ENCODE peak calls at places on chromosome 2, in seven cellular contexts. J is hepatocyte, D is HCT116, U is OCI-LY7, H is GM23338, E is PC-9, L is GM23248. Q is an unnamed sample. For H3K9me2, the result is how much of the 10 kb centered on the place peaks cover.

GRCh38 chr2:134207589-134208209 is 46.2 kb upstream of the MGAT5 start:
- DNase-seq in J (peak), D (peak), U (peak), H (peak), E (peak), L (peak), Q (peak)

GRCh38 chr2:12684471-12684936 is 32.2 kb upstream of the TRIB2 start:
- DNase-seq in J (no peak), D (no peak), U (no peak), H (peak), E (peak), L (peak), Q (no peak)

GRCh38 chr2:235098273-235098672 is 146.5 kb downstream of the SH3BP4 start:
- DNase-seq in J (no peak), D (no peak), U (no peak), H (peak), E (no peak), L (no peak), Q (no peak)

GRCh38 chr2:121804340-121804739 is 48.9 kb downstream of the TSN start:
- DNase-seq in J (no peak), D (no peak), U (peak), H (peak), E (no peak), L (no peak), Q (peak)

GRCh38 chr2:10161961-10162441 is 39.5 kb downstream of the RRM2 start:
- DNase-seq in J (no peak), D (no peak), U (no peak), H (no peak), E (no peak), L (peak), Q (no peak)

GRCh38 chr2:40113997-40114396 is 334.9 kb upstream of the THUMPD2 start:
- DNase-seq in J (no peak), D (no peak), U (no peak), H (no peak), E (no peak), L (no peak), Q (no peak)

GRCh38 chr2:234949762-234950434 is 1.9 kb upstream of the SH3BP4 start:
- DNase-seq in J (peak), D (no peak), U (no peak), H (no peak), E (no peak), L (peak), Q (no peak)

GRCh38 chr2:231483398-231484329 is 19.4 kb upstream of the NCL start:
- DNase-seq in J (no peak), D (no peak), U (no peak), H (peak), E (no peak), L (peak), Q (no peak)

GRCh38 chr2:225282858-225283693 is 116.4 kb upstream of the NYAP2 start:
- DNase-seq in J (peak), D (peak), U (peak), H (peak), E (no peak), L (peak), Q (peak)

GRCh38 chr2:213187833-213188532 is 36.6 kb upstream of the IKZF2 start:
- DNase-seq in J (peak), D (no peak), U (no peak), H (peak), E (peak), L (peak), Q (no peak)

GRCh38 chr2:158835431-158835830 is 40.3 kb downstream of the DAPL1 start:
- DNase-seq in J (no peak), D (no peak), U (no peak), H (no peak), E (no peak), L (peak), Q (no peak)

GRCh38 chr2:70360661-70361316 is 58.9 kb upstream of the FAM136A start:
- DNase-seq in J (no peak), D (peak), U (no peak), H (no peak), E (peak), L (no peak), Q (peak)

GRCh38 chr2:63000801-63001200 is 49.8 kb upstream of the OTX1 start:
- DNase-seq in J (peak), D (no peak), U (no peak), H (no peak), E (no peak), L (peak), Q (no peak)

GRCh38 chr2:207683879-207684627 is 27.4 kb upstream of the CCNYL1 start:
- DNase-seq in J (peak), D (peak), U (no peak), H (no peak), E (peak), L (peak), Q (no peak)

GRCh38 chr2:131577812-131578211 is 50.1 kb downstream of the CCDC74A start:
- DNase-seq in J (no peak), D (no peak), U (peak), H (no peak), E (no peak), L (no peak), Q (no peak)

GRCh38 chr2:203905661-203906060 is 30.9 kb upstream of the ICOS start:
- DNase-seq in J (no peak), D (no peak), U (no peak), H (no peak), E (no peak), L (peak), Q (no peak)

GRCh38 chr2:218405365-218406208 is 5.9 kb downstream of the CTDSP1 start:
- DNase-seq in J (peak), D (no peak), U (peak), H (peak), E (no peak), L (no peak), Q (peak)

GRCh38 chr2:101699939-101700442 is 2.5 kb downstream of the MAP4K4 start:
- DNase-seq in J (no peak), D (no peak), U (no peak), H (peak), E (no peak), L (peak), Q (no peak)

GRCh38 chr2:177084607-177085006 is 128.0 kb upstream of the HNRNPA3 start:
- DNase-seq in J (no peak), D (no peak), U (no peak), H (no peak), E (no peak), L (no peak), Q (no peak)

GRCh38 chr2:189798312-189799029 is 14.2 kb downstream of the PMS1 start:
- DNase-seq in J (peak), D (peak), U (peak), H (no peak), E (no peak), L (peak), Q (peak)

GRCh38 chr2:20221939-20222768 is 2.8 kb downstream of the SDC1 start:
- DNase-seq in J (no peak), D (no peak), U (no peak), H (no peak), E (no peak), L (no peak), Q (no peak)

GRCh38 chr2:223997938-223998337 is 40.7 kb downstream of the MRPL44 start:
- DNase-seq in J (no peak), D (no peak), U (no peak), H (no peak), E (no peak), L (peak), Q (no peak)

GRCh38 chr2:25285265-25286024 is 56.3 kb downstream of the DNMT3A start:
- DNase-seq in J (no peak), D (no peak), U (no peak), H (no peak), E (no peak), L (no peak), Q (no peak)

GRCh38 chr2:25251461-25252273 is 83.3 kb upstream of the POMC start:
- DNase-seq in J (peak), D (no peak), U (no peak), H (peak), E (peak), L (peak), Q (no peak)

GRCh38 chr2:3634631-3635091 is 23.3 kb upstream of the ALLC start:
- DNase-seq in J (no peak), D (no peak), U (no peak), H (no peak), E (no peak), L (no peak), Q (no peak)

GRCh38 chr2:240469239-240469636 is 33.8 kb downstream of the GPC1 start:
- DNase-seq in J (peak), D (no peak), U (no peak), H (no peak), E (peak), L (no peak), Q (no peak)

GRCh38 chr2:232382331-232383225 is 4.0 kb downstream of the ALPP start:
- DNase-seq in J (no peak), D (no peak), U (no peak), H (no peak), E (no peak), L (no peak), Q (no peak)

GRCh38 chr2:176613358-176614032 is 344.3 kb downstream of the MTX2 start:
- DNase-seq in J (peak), D (no peak), U (no peak), H (no peak), E (no peak), L (peak), Q (no peak)

GRCh38 chr2:223528036-223528435 is 74.1 kb downstream of the SCG2 start:
- DNase-seq in J (no peak), D (no peak), U (no peak), H (no peak), E (no peak), L (peak), Q (no peak)

DNA sequence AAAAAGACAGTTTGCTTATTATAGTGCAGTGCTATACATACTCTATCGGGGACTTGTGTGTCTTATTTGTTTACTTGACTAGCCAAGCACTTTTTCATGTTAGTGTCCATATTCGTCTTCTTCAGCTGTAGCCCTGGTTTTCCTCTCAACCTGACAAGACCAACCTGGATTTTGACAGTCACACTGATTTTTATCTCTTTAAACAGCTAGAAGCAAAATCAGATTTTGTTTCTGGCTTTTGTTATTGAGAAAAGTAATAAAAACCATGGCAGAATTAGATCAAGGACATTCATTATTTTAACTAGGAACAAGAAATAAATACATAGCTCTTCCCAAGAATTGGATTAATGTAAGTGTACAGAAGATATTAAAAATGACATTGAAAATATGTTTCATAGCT is 56.8 kb downstream of the SPATS2L start:
- DNase-seq in J (no peak), D (no peak), U (no peak), H (no peak), E (no peak), L (no peak), Q (no peak)
- H3K4me3 ChIP-seq in J (no peak), D (no peak), U (no peak), H (no peak), E (no peak), L (no peak), Q (no peak)

GRCh38 chr2:217357886-217358620 is 498.2 kb upstream of the TNP1 start:
- DNase-seq in J (no peak), D (no peak), U (no peak), H (peak), E (no peak), L (no peak), Q (no peak)

GRCh38 chr2:217360781-217361485 is 501.1 kb upstream of the TNP1 start:
- DNase-seq in J (peak), D (no peak), U (no peak), H (no peak), E (peak), L (peak), Q (no peak)

GRCh38 chr2:217360111-217360510 is 500.2 kb upstream of the TNP1 start:
- DNase-seq in J (no peak), D (no peak), U (no peak), H (no peak), E (no peak), L (no peak), Q (no peak)

GRCh38 chr2:217356142-217356541 is 496.3 kb upstream of the TNP1 start:
- DNase-seq in J (no peak), D (no peak), U (no peak), H (no peak), E (no peak), L (no peak), Q (no peak)

DNA sequence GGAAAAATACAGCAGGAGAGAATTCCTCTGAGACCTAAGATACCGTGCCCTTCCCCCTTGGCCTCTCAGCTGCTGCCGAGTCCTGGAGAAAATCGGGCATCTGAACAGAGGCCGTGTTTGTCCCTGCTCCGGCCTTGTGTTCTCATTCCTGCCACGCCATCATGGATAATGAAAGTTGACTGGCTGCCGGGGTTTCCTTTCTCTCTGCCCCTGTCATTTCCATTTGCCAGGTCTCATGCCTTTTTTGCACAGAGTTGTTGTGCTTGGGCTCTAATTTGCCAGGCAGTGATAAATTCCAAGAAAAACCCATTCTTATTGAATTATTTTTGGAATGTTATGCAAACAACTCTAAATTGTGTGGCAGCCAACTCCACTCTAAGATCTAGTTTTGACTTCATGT is 496.9 kb upstream of the TNP1 start:
- DNase-seq in J (no peak), D (no peak), U (no peak), H (peak), E (no peak), L (peak), Q (no peak)
- H3K9me2 ChIP-seq in J (under half), D (under half), U (under half), H (under half), E (under half), L (under half), Q (under half)

DNA sequence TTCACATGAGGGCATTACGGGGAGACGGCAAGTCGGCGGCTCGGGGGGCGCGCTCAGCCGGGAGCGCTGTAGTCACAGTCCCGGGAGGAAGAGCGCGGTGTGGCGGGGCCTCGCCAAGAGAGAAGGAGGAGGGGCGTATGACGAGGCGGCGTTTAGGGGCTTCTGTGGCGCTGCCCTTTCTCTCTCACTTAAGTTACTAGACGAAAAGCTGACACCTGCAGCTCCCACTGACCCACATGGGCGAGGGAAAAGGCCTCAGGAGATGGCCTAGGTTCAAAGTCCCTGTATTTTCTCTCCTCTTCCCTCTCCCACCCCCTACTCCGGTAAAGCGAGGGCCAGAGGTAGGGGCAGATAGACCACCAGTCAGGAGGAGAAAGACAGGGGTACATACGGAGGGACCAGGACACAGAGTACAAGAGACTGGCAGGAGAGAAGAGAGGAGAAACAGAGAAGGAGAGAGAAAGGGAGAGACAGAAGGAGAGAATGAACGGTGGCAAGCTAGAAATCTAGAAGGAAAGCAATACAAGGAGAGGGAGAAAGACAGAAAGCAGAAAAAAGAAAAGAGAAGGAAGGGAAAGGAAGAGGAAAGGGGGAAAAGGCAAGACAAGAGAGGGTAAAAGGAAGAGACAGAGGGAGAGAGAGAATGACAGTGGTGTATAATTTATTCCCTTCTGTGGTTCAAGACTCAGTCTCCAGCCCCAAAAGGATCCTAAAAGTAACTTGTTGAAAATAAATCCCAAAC is 3.8 kb downstream of the SIX2 start:
- DNase-seq in J (no peak), D (no peak), U (no peak), H (peak), E (no peak), L (no peak), Q (no peak)
- H3K4me2 ChIP-seq in J (peak), D (no peak), U (no peak), H (peak), E (no peak), L (no peak), Q (no peak)

GRCh38 chr2:236572482-236572881 is 2.9 kb downstream of the ACKR3 start:
- DNase-seq in J (no peak), D (no peak), U (no peak), H (peak), E (no peak), L (peak), Q (no peak)
- H3K4me3 ChIP-seq in J (peak), D (no peak), U (no peak), H (no peak), E (no peak), L (no peak), Q (no peak)

DNA sequence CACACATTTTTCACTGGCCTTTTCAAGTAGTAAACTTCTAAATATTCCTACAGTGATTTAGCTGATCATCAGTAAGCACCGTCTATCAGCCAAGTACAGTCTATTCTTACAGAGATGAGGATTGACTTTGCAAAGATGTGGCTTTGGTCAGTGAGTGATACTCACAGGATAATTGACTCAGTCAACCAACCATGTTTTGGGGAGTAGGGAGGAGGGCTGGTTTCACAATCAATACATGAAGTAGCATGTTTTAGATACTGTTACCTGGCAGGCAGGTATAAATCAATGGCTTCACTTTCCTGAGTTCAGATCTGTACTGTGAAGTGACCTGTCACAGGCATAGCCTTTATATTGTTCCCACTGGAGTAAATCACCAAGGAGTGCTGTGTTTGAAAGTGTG is 27.2 kb downstream of the OSBPL6 start:
- DNase-seq in J (no peak), D (no peak), U (no peak), H (no peak), E (no peak), L (no peak), Q (no peak)
- H3K9me2 ChIP-seq in J (under half), D (under half), U (under half), H (under half), E (under half), L (under half), Q (under half)

DNA sequence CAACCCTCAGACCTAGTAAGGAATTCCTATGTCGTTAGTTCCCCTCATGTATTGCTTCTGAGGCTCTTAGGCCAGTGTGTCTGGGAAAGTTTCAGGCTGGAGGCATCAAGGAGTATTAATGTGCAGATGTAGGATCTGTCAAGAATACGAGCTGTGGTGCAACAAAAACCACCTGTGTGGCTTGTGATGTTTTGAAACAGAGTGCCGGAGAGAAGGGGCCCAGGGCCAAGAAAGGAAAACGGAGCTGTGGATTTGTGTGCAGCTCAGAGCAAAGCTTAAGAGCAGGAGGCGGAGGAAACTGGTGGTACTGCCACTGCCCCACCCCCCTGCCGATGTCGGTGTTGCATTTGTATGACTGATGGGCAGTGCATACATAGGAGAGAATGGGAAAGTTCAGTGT is 152.5 kb upstream of the NT5C1B start:
- DNase-seq in J (peak), D (no peak), U (no peak), H (peak), E (no peak), L (no peak), Q (no peak)
- H3K4me2 ChIP-seq in J (no peak), D (no peak), U (no peak), H (no peak), E (no peak), L (no peak), Q (no peak)

GRCh38 chr2:238160206-238161129 is 1.7 kb downstream of the ERFE start:
- DNase-seq in J (no peak), D (no peak), U (peak), H (peak), E (no peak), L (no peak), Q (peak)

GRCh38 chr2:238157506-238158017 is 1.2 kb upstream of the ERFE start:
- DNase-seq in J (no peak), D (no peak), U (no peak), H (peak), E (no peak), L (no peak), Q (no peak)

GRCh38 chr2:238159676-238160205 is 971 bp downstream of the ERFE start:
- DNase-seq in J (no peak), D (no peak), U (no peak), H (no peak), E (no peak), L (no peak), Q (no peak)

GRCh38 chr2:238158018-238158806 is 558 bp upstream of the ERFE start:
- DNase-seq in J (no peak), D (no peak), U (no peak), H (peak), E (no peak), L (no peak), Q (no peak)

GRCh38 chr2:238158807-238159539 is at the start of gene ERFE:
- DNase-seq in J (peak), D (no peak), U (peak), H (peak), E (peak), L (peak), Q (peak)
- H3K4me3 ChIP-seq in J (no peak), D (peak), U (peak), H (peak), E (peak), L (peak), Q (peak)

GRCh38 chr2:126862730-126863129 is 36.0 kb upstream of the TEX51 start:
- DNase-seq in J (no peak), D (no peak), U (no peak), H (no peak), E (no peak), L (no peak), Q (no peak)

GRCh38 chr2:126860395-126860794 is 38.3 kb upstream of the TEX51 start:
- DNase-seq in J (no peak), D (no peak), U (no peak), H (no peak), E (no peak), L (no peak), Q (no peak)

GRCh38 chr2:126863336-126864015 is 35.2 kb upstream of the TEX51 start:
- DNase-seq in J (no peak), D (no peak), U (peak), H (no peak), E (no peak), L (no peak), Q (peak)

GRCh38 chr2:126866451-126866850 is 32.2 kb upstream of the TEX51 start:
- DNase-seq in J (no peak), D (no peak), U (no peak), H (no peak), E (no peak), L (no peak), Q (no peak)

DNA sequence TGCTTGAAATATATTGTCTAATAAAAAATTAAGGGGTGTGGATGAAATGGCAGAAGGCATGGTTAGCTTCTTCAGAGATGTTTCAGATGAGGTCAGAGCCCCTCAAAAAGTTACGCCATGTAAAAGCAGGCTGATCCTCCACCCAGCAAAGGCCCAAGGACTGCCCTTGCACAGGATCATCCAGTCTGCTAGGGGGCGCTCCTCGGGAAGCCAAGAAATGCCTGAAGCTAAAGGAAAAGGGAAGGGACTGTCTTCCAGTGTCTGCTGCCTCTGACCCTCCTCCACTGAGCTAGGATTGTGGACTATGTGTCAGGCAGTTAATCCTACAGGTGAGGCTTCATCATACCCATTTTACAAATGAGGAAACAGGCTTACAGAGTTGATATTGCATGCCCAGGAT is 33.8 kb upstream of the TEX51 start:
- DNase-seq in J (no peak), D (peak), U (peak), H (peak), E (no peak), L (peak), Q (peak)
- H3K9me2 ChIP-seq in J (under half), D (under half), U (under half), H (under half), E (under half), L (under half), Q (under half)